ENCODE peak calls at places on chromosomes 5 and 9, in four cellular contexts. K is transverse colon, O is stomach, T is SK-N-SH. W is an unnamed sample.

GRCh38 chr5:164296603-164297080 is 791.2 kb downstream of the MAT2B start:
- DNase-seq in K (no peak), O (no peak), T (no peak), W (no peak)

GRCh38 chr5:34667705-34668104 is 11.6 kb downstream of the RAI14 start:
- DNase-seq in K (no peak), O (no peak), T (no peak), W (no peak)

GRCh38 chr5:122221857-122222256 is 90.2 kb upstream of the SNCAIP start:
- DNase-seq in K (no peak), O (no peak), T (no peak), W (no peak)

GRCh38 chr5:141637266-141637692 is 482 bp downstream of the RELL2 start:
- DNase-seq in K (peak; percentile 42), O (peak; percentile 37), T (peak; percentile 86), W (no peak)

GRCh38 chr5:37424441-37424840 is 45.3 kb downstream of the WDR70 start:
- DNase-seq in K (no peak), O (no peak), T (no peak), W (no peak)

GRCh38 chr5:36701085-36701691 is 94.8 kb downstream of the SLC1A3 start:
- DNase-seq in K (no peak), O (no peak), T (no peak), W (no peak)

GRCh38 chr5:132358760-132359159 is 10.8 kb upstream of the SLC22A5 start:
- DNase-seq in K (no peak), O (no peak), T (no peak), W (no peak)

GRCh38 chr5:6780802-6781391 is 67.7 kb downstream of the TENT4A start:
- DNase-seq in K (no peak), O (no peak), T (peak; percentile 57), W (no peak)

GRCh38 chr5:137234973-137235943 is 263.9 kb downstream of the SPOCK1 start:
- DNase-seq in K (no peak), O (no peak), T (no peak), W (no peak)

GRCh38 chr9:112337547-112337946 is 4.1 kb upstream of the PTBP3 start:
- DNase-seq in K (no peak), O (no peak), T (no peak), W (no peak)

GRCh38 chr5:10018670-10019069 is 231.0 kb downstream of the ATPSCKMT start:
- DNase-seq in K (no peak), O (no peak), T (no peak), W (no peak)

GRCh38 chr5:131514316-131515275 is 120.4 kb downstream of the RAPGEF6 start:
- DNase-seq in K (no peak), O (no peak), T (no peak), W (no peak)

GRCh38 chr5:61304611-61305369 is 27.3 kb upstream of the ZSWIM6 start:
- DNase-seq in K (peak; percentile 86), O (peak; percentile 75), T (no peak), W (no peak)

GRCh38 chr9:128145536-128145935 is 3.7 kb upstream of the LCN2 start:
- DNase-seq in K (no peak), O (no peak), T (no peak), W (no peak)
- TF ChIP-seq POLR2AphosphoS5 in K (no peak), O (no peak), T (no peak), W (no peak)

GRCh38 chr9:129933709-129934586 is 98.7 kb downstream of the USP20 start:
- DNase-seq in K (no peak), O (no peak), T (peak; percentile 49), W (no peak)

GRCh38 chr9:129930743-129931142 is 95.5 kb downstream of the USP20 start:
- DNase-seq in K (no peak), O (no peak), T (no peak), W (no peak)

GRCh38 chr9:129932303-129933151 is 97.3 kb downstream of the USP20 start:
- DNase-seq in K (no peak), O (no peak), T (peak; percentile 8), W (no peak)

GRCh38 chr9:129936222-129936621 is 101.0 kb downstream of the USP20 start:
- DNase-seq in K (no peak), O (no peak), T (peak; percentile 24), W (no peak)

GRCh38 chr9:129933215-129933614 is 98.0 kb downstream of the USP20 start:
- DNase-seq in K (no peak), O (no peak), T (peak; percentile 11), W (no peak)
- H3K4me1 ChIP-seq in K (peaks cover 53% of the 10 kb centered on the region), O (peaks cover 25% of the 10 kb centered on the region), T (peaks cover 63% of the 10 kb centered on the region), W (peaks cover 81% of the 10 kb centered on the region)

GRCh38 chr5:126438871-126439270 is 15.7 kb downstream of the GRAMD2B start:
- DNase-seq in K (no peak), O (no peak), T (no peak), W (no peak)

GRCh38 chr5:126435261-126435660 is 12.1 kb downstream of the GRAMD2B start:
- DNase-seq in K (no peak), O (no peak), T (no peak), W (no peak)

GRCh38 chr5:126435714-126436113 is 12.5 kb downstream of the GRAMD2B start:
- DNase-seq in K (no peak), O (no peak), T (no peak), W (no peak)

GRCh38 chr5:126438267-126438666 is 15.1 kb downstream of the GRAMD2B start:
- DNase-seq in K (no peak), O (no peak), T (no peak), W (no peak)

DNA sequence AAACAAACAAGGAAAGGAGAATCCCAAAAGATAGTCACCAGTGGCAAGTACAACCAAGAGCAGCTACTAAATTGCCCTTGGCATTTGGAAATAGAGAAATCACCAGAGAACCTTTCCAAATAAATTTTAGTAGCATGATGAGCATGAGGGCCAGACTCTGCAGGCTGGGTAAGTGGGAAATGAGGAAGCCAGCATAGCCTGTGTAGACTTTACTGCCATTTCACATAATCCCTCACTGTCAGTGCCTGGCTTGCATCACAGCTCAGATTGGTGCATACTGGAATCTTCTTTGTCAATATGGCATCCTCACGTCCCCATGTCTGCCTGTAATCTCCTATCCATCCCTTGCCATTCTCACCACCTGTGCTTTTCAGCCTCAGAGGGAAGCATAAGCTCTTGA is 14.5 kb downstream of the GRAMD2B start:
- DNase-seq in K (no peak), O (no peak), T (no peak), W (no peak)
- TF ChIP-seq POLR2AphosphoS5 in K (no peak), O (no peak), T (no peak), W (no peak)

DNA sequence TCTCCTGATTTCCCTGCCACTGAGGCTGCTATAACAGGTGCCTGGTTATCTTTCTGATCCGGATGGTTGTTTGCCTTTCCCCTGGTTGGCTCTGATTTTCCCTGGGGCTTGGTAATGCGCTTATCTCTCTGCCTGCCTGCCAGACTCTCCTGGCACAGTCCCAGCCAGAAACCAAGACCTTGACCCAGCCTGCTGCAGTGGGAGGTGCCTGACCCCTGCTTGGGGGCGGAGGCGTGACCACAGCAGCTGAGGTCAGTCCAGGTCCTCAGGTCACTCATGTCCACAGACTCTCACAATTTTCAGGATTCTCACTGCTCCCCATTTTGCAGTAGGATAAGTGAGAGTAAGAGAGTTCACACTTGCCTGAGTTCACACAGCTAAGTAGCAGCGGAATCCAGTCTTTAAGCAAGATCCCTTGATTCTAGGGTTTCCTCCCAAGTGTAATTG is 24.4 kb upstream of the SYNPO start:
- DNase-seq in K (peak; percentile 82), O (peak; percentile 95), T (peak; percentile 90), W (no peak)
- H3K4me1 ChIP-seq in K (peaks cover 79% of the 10 kb centered on the region), O (peaks cover 77% of the 10 kb centered on the region), T (no peaks in the 10 kb centered on the region), W (peaks cover 89% of the 10 kb centered on the region)

DNA sequence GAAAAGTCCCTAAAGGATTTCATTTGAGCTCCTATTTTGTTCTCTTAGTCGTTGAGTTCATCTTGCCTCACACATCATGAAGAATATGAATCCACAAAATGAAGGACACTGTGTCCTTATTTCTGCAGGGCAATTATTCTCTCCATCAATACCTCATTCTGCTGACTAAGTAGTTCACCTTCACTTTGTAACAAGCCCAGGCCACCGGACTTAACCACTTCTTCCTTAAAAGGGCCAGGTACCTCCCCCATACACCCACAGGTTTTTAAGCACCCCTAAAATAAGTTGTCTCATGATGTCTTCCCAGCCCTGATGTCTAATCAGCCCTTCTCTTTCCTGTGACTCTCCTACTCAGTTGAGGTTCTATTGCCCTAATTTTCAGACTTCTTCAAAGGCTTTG is 67.1 kb upstream of the PLPP6 start:
- DNase-seq in K (no peak), O (no peak), T (no peak), W (no peak)
- TF ChIP-seq POLR2AphosphoS5 in K (no peak), O (no peak), T (no peak), W (no peak)

DNA sequence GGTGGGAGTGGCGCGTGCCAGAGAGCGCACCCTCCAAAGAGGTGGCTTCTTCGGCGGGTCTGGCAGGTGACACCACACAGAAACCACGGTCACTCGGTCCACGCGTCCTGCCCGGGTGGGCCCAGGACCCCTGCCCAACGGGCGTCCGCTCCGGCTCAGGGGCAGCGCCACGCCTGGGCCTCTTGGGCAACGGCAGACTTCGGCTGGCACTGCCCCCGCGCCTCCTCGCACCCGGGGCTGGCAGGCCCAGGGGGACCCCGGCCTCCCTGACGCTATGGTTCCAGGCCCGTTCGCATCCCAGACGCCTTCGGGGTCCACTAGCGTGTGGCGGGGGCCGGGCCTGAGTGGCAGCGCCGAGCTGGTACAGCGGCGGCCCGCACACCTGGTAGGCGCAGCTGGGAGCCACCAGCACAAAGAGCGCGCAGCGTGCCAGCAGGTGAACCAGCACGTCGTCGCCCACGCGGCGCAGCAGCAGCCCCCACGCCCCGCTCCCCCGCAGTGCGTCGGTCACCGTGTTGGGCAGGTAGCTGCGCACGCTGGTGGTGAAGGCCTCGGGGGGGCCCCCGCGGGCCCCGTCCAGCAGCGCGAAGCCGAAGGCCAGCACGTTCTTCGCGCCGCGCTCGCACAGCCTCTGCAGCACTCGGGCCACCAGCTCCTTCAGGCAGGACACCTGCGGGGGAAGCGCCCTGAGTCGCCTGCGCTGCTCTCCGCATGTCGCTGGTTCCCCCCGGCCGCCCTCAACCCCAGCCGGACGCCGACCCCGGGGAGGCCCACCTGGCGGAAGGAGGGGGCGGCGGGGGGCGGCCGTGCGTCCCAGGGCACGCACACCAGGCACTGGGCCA is 650 bp downstream of the TERT start:
- DNase-seq in K (no peak), O (peak; percentile 17), T (peak; percentile 55), W (no peak)
- H3K4me1 ChIP-seq in K (peaks cover 16% of the 10 kb centered on the region), O (peaks cover 22% of the 10 kb centered on the region), T (no peaks in the 10 kb centered on the region), W (peaks cover 13% of the 10 kb centered on the region)

DNA sequence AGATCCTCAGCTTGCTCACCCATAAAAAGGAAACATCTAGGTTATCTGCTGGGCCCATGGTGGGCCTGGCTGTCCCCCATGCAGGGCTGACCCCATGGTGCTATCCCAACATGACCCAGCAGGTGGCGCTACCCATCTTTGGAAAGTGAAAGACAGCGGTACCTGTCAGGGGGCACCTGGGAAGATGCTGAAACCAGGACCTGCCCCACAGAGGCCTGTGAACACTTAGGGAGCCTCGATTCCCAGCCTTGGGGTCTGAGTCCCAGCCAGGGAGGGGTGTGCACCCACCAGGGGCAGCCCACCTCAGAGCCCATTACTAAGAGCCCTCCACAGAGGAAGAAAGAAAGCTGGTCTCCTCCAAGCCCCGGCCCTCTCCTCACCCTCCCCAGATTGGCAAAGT is 46.6 kb upstream of the IPPK start:
- DNase-seq in K (peak; percentile 80), O (peak; percentile 74), T (peak; percentile 90), W (peak; percentile 92)
- TF ChIP-seq POLR2AphosphoS5 in K (no peak), O (no peak), T (no peak), W (no peak)

DNA sequence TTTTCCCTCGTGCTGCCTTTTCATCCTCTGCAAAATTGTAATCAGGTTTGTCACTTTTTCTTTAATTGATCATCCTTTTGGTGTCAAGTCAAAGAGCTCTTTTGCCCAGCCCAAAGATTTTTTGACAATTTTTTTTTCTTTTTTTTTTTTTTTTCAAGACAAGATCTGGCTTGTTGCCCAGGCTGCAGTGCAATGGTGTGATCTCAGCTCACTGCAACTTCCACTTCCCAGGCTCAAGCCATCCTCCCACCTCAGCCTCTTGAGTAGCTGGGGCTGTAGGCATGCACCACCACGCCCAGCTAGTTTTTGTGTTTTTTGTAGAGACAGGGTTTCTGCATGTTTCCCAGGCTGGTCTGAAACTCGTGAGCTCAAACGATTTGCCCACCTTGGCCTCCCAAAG is 36.7 kb downstream of the CDK7 start:
- DNase-seq in K (peak; percentile 23), O (no peak), T (no peak), W (no peak)
- H3K4me1 ChIP-seq in K (peaks cover 25% of the 10 kb centered on the region), O (no peaks in the 10 kb centered on the region), T (peaks cover 6% of the 10 kb centered on the region), W (no peaks in the 10 kb centered on the region)

GRCh38 chr5:170293273-170293672 is 4.3 kb downstream of the LCP2 start:
- DNase-seq in K (peak; percentile 69), O (no peak), T (no peak), W (no peak)
- TF ChIP-seq POLR2AphosphoS5 in K (no peak), O (no peak), T (no peak), W (no peak)

W was measured in esophagus muscularis mucosa.